ENCODE peak calls at places on chromosomes 7 and 10, in four cellular contexts. Y is A549, K is H1, F is K562. W is an unnamed sample.

GRCh38 chr10:68735119-68735518 is 14.1 kb downstream of the CCAR1 start:
- DNase-seq in F (no peak), Y (no peak), K (no peak), W (no peak)

GRCh38 chr7:151657173-151657572 is 137.5 kb upstream of the RHEB start:
- DNase-seq in F (no peak), K (no peak), Y (no peak), W (no peak)

GRCh38 chr7:33667261-33667660 is 238.1 kb upstream of the BMPER start:
- DNase-seq in K (no peak), F (no peak), Y (no peak), W (no peak)

GRCh38 chr10:77849039-77849664 is 77.4 kb downstream of the DLG5 start:
- DNase-seq in F (peak; percentile 90), K (no peak), Y (no peak), W (peak; percentile 99)

GRCh38 chr10:127570036-127570435 is 20.9 kb downstream of the NPS start:
- DNase-seq in Y (no peak), F (no peak), K (no peak), W (no peak)

GRCh38 chr10:96309631-96310358 is 5.6 kb downstream of the DNTT start:
- DNase-seq in Y (no peak), F (no peak), K (peak; percentile 91), W (no peak)

GRCh38 chr10:89954787-89955566 is 253.6 kb downstream of the KIF20B start:
- DNase-seq in Y (no peak), K (no peak), F (no peak), W (no peak)

GRCh38 chr7:100373261-100373831 is at the start of gene PILRA:
- DNase-seq in Y (no peak), F (no peak), K (no peak), W (no peak)

GRCh38 chr10:97601268-97602215 is 12.0 kb downstream of the C10orf62 start:
- DNase-seq in Y (no peak), F (no peak), K (no peak), W (no peak)

GRCh38 chr10:71134732-71135211 is 77.6 kb upstream of the UNC5B start:
- DNase-seq in Y (no peak), K (no peak), F (no peak), W (no peak)

GRCh38 chr7:81501220-81501619 is 268.6 kb downstream of the HGF start:
- DNase-seq in K (no peak), Y (no peak), F (no peak), W (no peak)

GRCh38 chr10:24344279-24344678 is 135.3 kb downstream of the KIAA1217 start:
- DNase-seq in F (no peak), Y (no peak), K (no peak), W (peak; percentile 4)

GRCh38 chr10:114680557-114681117 is 22.6 kb upstream of the ABLIM1 start:
- DNase-seq in Y (no peak), K (no peak), F (no peak), W (no peak)
- TF ChIP-seq RNF2 in Y (no peak), K (no peak), F (no peak), W (no peak)

DNA sequence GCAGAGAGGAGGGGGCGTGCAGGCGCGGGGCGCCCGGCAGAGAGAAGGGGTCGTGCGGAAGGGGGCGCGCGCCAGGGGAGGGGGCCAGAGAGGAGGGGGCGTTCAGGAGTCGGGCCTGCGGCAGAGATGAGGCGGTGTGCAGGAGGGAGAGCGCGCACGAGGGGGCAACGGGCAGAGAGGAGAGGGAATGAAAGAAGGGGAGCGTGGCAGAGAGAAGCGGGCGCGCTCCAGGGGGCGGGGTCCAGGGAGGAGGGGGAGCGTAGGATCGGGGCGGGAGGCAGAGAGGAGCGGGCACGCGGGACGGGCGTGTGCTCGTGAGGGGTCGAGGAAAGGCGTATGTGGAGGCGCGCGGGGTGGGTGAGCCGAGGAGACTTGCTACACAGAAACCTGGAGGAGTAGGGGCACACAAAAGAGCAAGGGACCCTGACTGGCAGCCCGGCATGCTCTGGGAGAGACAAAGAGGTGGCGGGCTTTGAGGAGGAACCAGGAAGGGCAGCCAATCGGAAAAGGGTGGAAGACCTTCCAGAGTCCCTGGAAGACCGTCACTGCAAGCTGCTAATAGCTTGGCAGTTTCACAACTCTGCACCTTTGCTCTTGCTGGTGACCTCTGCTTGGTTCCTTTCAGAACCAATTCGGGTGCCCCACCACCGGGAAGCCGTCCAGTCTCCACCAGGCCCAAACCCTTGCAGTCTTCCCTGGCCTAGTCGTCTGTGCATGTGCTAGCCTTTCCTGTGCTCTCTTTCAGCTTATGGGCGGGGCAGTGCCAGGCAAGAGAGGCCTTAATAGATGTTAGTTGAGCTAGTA is 621 bp downstream of the DYDC2 start:
- DNase-seq in Y (no peak), F (no peak), K (peak; percentile 31), W (no peak)
- TF ChIP-seq RNF2 in Y (no peak), F (no peak), K (no peak), W (no peak)

GRCh38 chr7:44454348-44454747 is 36.1 kb downstream of the NUDCD3 start:
- DNase-seq in K (no peak), Y (no peak), F (no peak), W (no peak)
- TF ChIP-seq RNF2 in K (no peak), Y (no peak), F (no peak), W (no peak)

DNA sequence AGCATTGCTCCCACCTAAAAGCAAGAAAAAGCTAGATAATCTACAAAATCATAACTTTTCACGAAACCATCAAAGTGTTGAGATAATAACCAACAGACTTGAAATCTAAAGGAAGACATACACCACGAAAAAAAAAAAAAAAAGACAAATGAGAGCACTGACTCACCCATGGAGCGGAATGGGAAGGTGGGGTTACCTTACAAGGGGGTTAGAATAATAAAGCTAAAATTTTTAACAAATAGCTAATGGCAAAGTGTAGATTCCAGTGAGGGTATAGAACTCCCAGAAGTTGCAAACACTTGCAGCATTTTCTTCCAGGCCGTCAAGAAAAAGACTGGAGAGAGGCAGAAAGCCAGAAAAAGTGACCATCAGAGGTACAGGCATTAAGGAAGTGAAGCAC is 27.2 kb downstream of the IPMK start:
- DNase-seq in F (no peak), K (no peak), Y (no peak), W (no peak)
- TF ChIP-seq RNF2 in F (no peak), K (no peak), Y (no peak), W (no peak)

DNA sequence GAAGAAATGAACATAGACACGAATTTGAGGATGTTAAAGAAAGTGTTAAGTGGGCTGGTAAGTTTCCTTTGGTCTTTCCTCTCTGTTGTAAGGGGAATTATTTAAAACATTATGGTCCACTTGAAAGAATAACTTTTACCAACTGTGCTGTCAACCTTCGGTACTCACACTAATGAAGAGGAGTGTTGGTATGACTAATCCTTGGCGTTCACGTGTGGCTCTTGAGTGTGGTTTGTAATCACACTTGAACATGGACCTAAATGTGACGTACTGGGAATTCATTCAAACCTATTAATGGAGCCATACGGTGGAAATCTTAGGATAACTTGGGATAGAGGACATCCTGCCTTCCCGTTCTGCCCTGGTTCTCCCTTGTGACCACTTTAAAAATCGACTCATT is 41.3 kb downstream of the TBXAS1 start:
- DNase-seq in Y (no peak), F (no peak), K (no peak), W (no peak)
- TF ChIP-seq RNF2 in Y (no peak), F (no peak), K (no peak), W (no peak)

GRCh38 chr7:18866359-18867036 is 250.9 kb downstream of the TWIST1 start:
- DNase-seq in F (no peak), Y (peak; percentile 4), K (no peak), W (no peak)
- TF ChIP-seq RNF2 in F (no peak), Y (no peak), K (no peak), W (no peak)

GRCh38 chr7:31100445-31100844 is 48.3 kb downstream of the ADCYAP1R1 start:
- DNase-seq in F (no peak), Y (no peak), K (no peak), W (no peak)
- TF ChIP-seq RNF2 in F (no peak), Y (no peak), K (no peak), W (no peak)

DNA sequence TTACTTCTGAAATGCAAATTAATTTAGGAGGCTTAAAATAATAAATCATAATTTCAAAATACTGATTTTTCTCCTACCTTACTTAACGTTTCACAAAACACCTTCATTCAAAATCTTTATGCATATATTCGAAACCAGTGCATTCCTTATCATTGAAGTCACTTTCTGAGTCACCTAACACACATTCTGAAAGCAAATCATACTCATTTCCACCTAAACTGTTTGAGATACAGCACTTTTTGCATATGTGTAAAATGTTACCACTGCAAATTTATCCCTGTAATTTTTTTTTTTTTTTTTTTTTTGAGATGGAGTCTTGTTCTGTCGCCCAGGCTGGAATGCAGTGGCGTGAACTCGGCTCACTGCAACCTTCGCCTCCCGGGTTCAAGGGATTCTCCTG is 15.7 kb downstream of the PPP3CB start:
- DNase-seq in K (no peak), Y (no peak), F (no peak), W (no peak)
- TF ChIP-seq RNF2 in K (no peak), Y (no peak), F (no peak), W (no peak)